ENCODE peak calls at places on chromosome 21, in six cellular contexts. M, D, K, Z, N and F are unnamed samples. For H3K9me3, the result is how much of the 10 kb centered on the place peaks cover.

GRCh38 chr21:29656504-29657227 is 283.1 kb downstream of the GRIK1 start:
- DNase-seq in N (no peak), K (no peak), Z (no peak), D (no peak), M (no peak), F (no peak)

GRCh38 chr21:45996311-45997204 is 15.0 kb downstream of the COL6A1 start:
- DNase-seq in D (no peak), N (peak), Z (no peak), K (no peak), M (peak), F (peak)

GRCh38 chr21:46080171-46081021 is 17.5 kb upstream of the COL6A2 start:
- DNase-seq in K (no peak), M (peak), N (peak), D (peak), Z (no peak), F (peak)

GRCh38 chr21:23939369-23940065 is 1667.8 kb downstream of the MRPL39 start:
- DNase-seq in K (no peak), D (no peak), Z (no peak), N (no peak), M (no peak), F (no peak)

GRCh38 chr21:26591543-26591942 is 18.5 kb upstream of the CYYR1 start:
- DNase-seq in D (no peak), M (no peak), N (no peak), K (no peak), Z (no peak), F (no peak)

GRCh38 chr21:39346671-39347327 is 2.1 kb downstream of the HMGN1 start:
- DNase-seq in Z (no peak), N (no peak), D (no peak), M (no peak), K (no peak), F (no peak)

GRCh38 chr21:43811262-43812105 is 22.1 kb downstream of the RRP1 start:
- DNase-seq in M (no peak), K (no peak), N (no peak), Z (no peak), D (no peak), F (no peak)

GRCh38 chr21:14070968-14071367 is 139.8 kb downstream of the LIPI start:
- DNase-seq in Z (no peak), K (no peak), D (peak), N (no peak), M (no peak), F (no peak)

GRCh38 chr21:27674037-27674436 is 707.1 kb upstream of the ADAMTS5 start:
- DNase-seq in N (no peak), M (no peak), Z (no peak), K (no peak), D (no peak), F (no peak)

GRCh38 chr21:31908106-31909031 is 35.5 kb downstream of the HUNK start:
- DNase-seq in M (no peak), Z (no peak), N (no peak), D (no peak), K (no peak), F (peak)

GRCh38 chr21:17003763-17004373 is 509.0 kb upstream of the CXADR start:
- DNase-seq in Z (no peak), M (no peak), K (no peak), N (no peak), D (no peak), F (no peak)

GRCh38 chr21:40016234-40016633 is 149.0 kb downstream of the PCP4 start:
- DNase-seq in N (no peak), M (no peak), K (no peak), D (no peak), Z (no peak), F (no peak)

GRCh38 chr21:15210235-15210678 is 145.5 kb upstream of the NRIP1 start:
- DNase-seq in K (peak), Z (peak), D (peak), M (peak), N (peak), F (no peak)

GRCh38 chr21:27380303-27380702 is 413.4 kb upstream of the ADAMTS5 start:
- DNase-seq in M (no peak), N (no peak), K (no peak), Z (no peak), D (no peak), F (no peak)

GRCh38 chr21:31343680-31344480 is at the start of gene TIAM1:
- DNase-seq in N (peak), Z (no peak), D (peak), K (peak), M (peak), F (no peak)

GRCh38 chr21:37780991-37781983 is 135.0 kb downstream of the KCNJ6 start:
- DNase-seq in K (no peak), Z (no peak), N (no peak), M (no peak), D (no peak), F (no peak)

GRCh38 chr21:32480381-32480780 is 67.9 kb downstream of the EVA1C start:
- DNase-seq in N (no peak), M (no peak), D (no peak), Z (no peak), K (no peak), F (no peak)

GRCh38 chr21:15682182-15682895 is 47.4 kb upstream of the USP25 start:
- DNase-seq in Z (no peak), M (no peak), D (no peak), N (no peak), K (no peak), F (no peak)

GRCh38 chr21:43211085-43212071 is 42.6 kb downstream of the CRYAA start:
- DNase-seq in N (peak), M (peak), D (no peak), K (no peak), Z (no peak), F (peak)

GRCh38 chr21:38881041-38881570 is 75.4 kb downstream of the ETS2 start:
- DNase-seq in N (no peak), Z (no peak), D (no peak), M (no peak), K (no peak), F (no peak)

GRCh38 chr21:37410639-37411038 is 44.1 kb downstream of the DYRK1A start:
- DNase-seq in Z (no peak), K (no peak), N (no peak), M (no peak), D (no peak), F (no peak)

GRCh38 chr21:30044447-30045064 is 104.8 kb upstream of the GRIK1 start:
- DNase-seq in Z (no peak), K (no peak), N (no peak), M (no peak), D (no peak), F (no peak)

GRCh38 chr21:46083271-46084040 is 14.5 kb upstream of the COL6A2 start:
- DNase-seq in D (peak), K (no peak), Z (no peak), N (no peak), M (peak), F (no peak)

GRCh38 chr21:18228060-18228739 is 16.4 kb upstream of the CHODL start:
- DNase-seq in N (no peak), K (no peak), D (no peak), M (no peak), Z (no peak), F (no peak)

GRCh38 chr21:38956791-38957571 is 151.3 kb downstream of the ETS2 start:
- DNase-seq in M (no peak), Z (no peak), D (no peak), N (no peak), K (no peak), F (peak)

GRCh38 chr21:37060296-37060695 is 12.6 kb downstream of the PIGP start:
- DNase-seq in K (no peak), Z (peak), N (no peak), D (peak), M (no peak), F (no peak)

GRCh38 chr21:15224346-15225086 is 159.7 kb upstream of the NRIP1 start:
- DNase-seq in N (no peak), Z (peak), K (no peak), D (no peak), M (no peak), F (no peak)

GRCh38 chr21:46125846-46126301 is 28.0 kb downstream of the COL6A2 start:
- DNase-seq in M (peak), Z (no peak), N (no peak), K (no peak), D (no peak), F (no peak)

GRCh38 chr21:38505654-38506523 is 7.6 kb upstream of the ERG start:
- DNase-seq in Z (peak), D (no peak), K (no peak), N (no peak), M (no peak), F (no peak)

GRCh38 chr21:40130476-40130875 is 263.2 kb downstream of the PCP4 start:
- DNase-seq in K (no peak), N (no peak), Z (no peak), M (no peak), D (no peak), F (no peak)

GRCh38 chr21:17495680-17496079 is 17.2 kb upstream of the CXADR start:
- DNase-seq in N (no peak), K (no peak), D (no peak), M (no peak), Z (no peak), F (no peak)

GRCh38 chr21:36806103-36806502 is 107.2 kb downstream of the SIM2 start:
- DNase-seq in D (peak), M (no peak), Z (no peak), N (no peak), K (no peak), F (no peak)

GRCh38 chr21:37176716-37177115 is 90.4 kb downstream of the VPS26C start:
- DNase-seq in Z (no peak), M (no peak), K (no peak), D (no peak), N (no peak), F (no peak)

GRCh38 chr21:26528882-26529281 is 44.2 kb downstream of the CYYR1 start:
- DNase-seq in D (no peak), Z (no peak), M (no peak), N (no peak), K (no peak), F (no peak)

GRCh38 chr21:44890961-44891541 is 17.6 kb upstream of the PTTG1IP start:
- DNase-seq in D (no peak), N (no peak), M (no peak), Z (no peak), K (no peak), F (peak)
- H3K9me3 ChIP-seq in D (under half), N (under half), M (under half), Z (under half), K (under half), F (under half)

DNA sequence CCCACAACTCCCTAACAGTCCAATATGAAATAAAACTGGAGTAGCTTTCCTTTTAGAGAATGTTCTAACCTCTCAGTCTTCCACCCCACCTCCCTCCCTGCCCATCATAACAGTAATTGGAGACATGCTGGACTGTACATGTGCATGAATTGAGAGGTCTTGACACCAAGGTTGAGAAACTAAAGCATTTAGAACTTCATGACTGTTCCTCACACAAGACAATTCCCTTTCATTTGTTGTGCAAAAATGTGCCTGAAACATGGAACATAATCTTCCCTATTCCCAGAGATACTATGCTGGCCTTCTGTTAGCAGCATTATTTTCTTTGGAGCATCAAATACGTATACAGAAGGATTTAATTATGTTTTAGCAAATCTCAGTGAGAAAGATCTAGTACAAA is 97.5 kb upstream of the KCNE2 start:
- DNase-seq in K (no peak), M (no peak), D (no peak), Z (no peak), N (no peak), F (no peak)
- H3K4me3 ChIP-seq in K (no peak), M (no peak), D (no peak), Z (no peak), N (no peak), F (no peak)

DNA sequence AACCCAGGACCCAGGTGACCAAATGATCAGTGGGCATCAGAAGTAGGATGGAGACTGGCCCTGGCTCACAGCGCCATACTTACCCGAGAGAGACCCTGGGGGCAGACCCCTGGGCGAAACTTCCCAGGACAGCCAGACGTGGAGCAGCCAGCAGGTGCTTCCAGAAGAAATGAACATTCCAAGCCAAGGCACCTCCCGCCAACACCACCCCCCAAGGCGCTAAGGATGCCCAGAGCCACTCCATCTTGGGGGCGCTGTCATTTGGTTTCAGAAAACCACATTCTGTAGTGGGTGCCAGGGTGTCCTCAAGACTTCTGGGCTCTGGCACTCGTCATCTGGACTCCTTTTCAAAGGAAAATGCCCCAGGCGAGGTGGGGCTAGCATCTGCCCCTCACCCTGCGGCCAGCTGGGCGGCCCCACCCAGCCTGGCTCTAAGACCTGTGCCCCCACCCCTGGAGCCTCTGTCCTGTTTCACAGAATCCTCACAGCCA is 98.8 kb downstream of the RIPK4 start:
- DNase-seq in M (peak), D (no peak), N (no peak), K (no peak), Z (no peak), F (no peak)
- H3K27ac ChIP-seq in M (no peak), D (no peak), N (no peak), K (no peak), Z (peak), F (no peak)

DNA sequence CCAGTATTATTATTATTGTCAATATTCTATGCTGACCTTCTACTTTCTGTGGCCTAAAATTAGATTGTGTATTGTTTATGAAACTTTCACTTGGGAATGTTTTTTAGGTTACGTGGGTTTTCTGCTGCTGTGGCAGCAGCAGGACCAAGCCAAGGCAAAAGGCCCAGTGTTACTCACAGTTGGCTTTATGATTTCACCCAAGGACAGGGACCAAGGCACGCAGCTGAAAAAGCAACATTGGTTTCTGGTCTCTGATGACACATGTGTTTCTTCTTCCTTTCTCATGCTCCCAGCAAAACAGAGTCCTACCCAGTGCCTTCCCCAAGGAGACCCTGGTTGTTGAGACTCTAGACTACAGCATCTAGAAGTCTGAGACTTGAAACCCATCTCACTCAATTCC is 413.7 kb downstream of the SETD4 start:
- DNase-seq in M (no peak), D (no peak), K (no peak), N (no peak), Z (no peak), F (no peak)
- H3K9me3 ChIP-seq in M (under half), D (under half), K (under half), N (under half), Z (under half), F (under half)

DNA sequence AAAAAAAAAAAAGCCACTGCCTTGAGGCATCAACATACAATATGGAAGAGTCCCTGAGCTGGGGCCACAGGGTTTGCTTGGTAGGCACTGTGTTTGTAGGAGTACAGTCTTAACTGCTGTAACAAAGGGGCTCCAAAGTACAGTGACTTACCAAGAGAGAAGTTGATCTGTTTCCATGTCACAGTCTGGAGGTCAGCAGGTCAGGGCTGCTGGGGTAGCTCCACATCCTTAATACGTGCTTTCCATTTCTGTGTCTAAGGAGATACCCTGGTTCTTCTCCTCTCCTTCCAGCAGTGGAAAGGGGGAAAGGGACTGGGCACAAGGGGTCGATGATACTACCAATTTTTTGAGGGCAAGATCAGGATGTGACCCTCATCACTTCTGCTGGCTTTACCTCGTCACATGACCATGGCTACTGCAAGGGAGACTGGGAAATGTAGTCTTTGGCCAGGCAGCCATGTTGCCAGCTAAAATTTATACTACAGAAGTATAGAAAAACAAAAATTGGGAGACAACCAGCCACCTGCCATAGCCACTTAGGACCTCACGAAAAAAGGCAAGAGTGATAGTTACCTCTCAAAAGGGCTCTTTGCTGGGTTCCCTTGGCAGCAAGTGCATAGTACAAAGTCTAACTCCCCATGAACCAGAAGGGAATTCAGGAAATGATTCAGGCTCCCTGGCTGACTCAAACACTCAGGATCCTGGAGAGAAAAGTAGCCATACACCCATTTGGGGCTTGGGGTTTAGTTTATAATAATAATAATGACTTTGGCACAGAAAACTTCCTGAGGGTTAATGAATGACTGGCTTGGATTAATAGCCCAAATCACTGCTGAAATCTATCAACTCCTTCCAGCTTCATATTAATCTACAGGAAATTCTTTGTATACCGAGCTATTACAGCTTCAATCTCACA is 52.7 kb upstream of the ATP5PO start:
- DNase-seq in M (no peak), Z (peak), K (no peak), D (no peak), N (no peak), F (no peak)
- H3K4me3 ChIP-seq in M (no peak), Z (no peak), K (peak), D (no peak), N (no peak), F (no peak)

GRCh38 chr21:21045538-21045937 is 47.3 kb downstream of the NCAM2 start:
- DNase-seq in Z (no peak), K (no peak), N (no peak), D (no peak), M (no peak), F (no peak)
- H3K27ac ChIP-seq in Z (no peak), K (no peak), N (no peak), D (no peak), M (no peak), F (no peak)